ENCODE peak calls at places on chromosomes 12 and 14, in nine cellular contexts. X is natural killer cell treated with Interleukin-12 subunit alpha and Interleukin-12 subunit beta and Interleukin-15 and Interleukin-18, amount 100 ng/mL, for 72 hours; H is stimulated activated naive B cell treated with anti-CD40 and anti-IgM and Interleukin-4, amounts not matched to agents 10 μg/mL and 1 μg/mL and 100 μg/mL, for 72 hours; V is naive thymus-derived CD4-positive, alpha-beta T cell; A is gastroesophageal sphincter; E is HCT116; T is gastrocnemius medialis; N is left cardiac atrium; W is stimulated activated naive CD8-positive, alpha-beta T cell treated with anti-CD3 and anti-CD28 coated beads, Interleukin-15, amount 100 ng/mL, for 72 hours. C is an unnamed sample.

GRCh38 chr14:56221392-56222128 is 103.3 kb downstream of the PELI2 start:
- ATAC-seq in W (no peak), T (no peak), V (no peak), N (peak), H (no peak), A (no peak), E (no peak), X (no peak), C (no peak)

GRCh38 chr14:24315243-24315806 is 4.0 kb downstream of the LTB4R start:
- ATAC-seq in W (no peak), N (no peak), X (no peak), T (no peak), A (no peak), V (no peak), H (no peak), E (no peak), C (no peak)

GRCh38 chr14:56309198-56309597 is 191.0 kb downstream of the PELI2 start:
- ATAC-seq in H (no peak), A (no peak), X (no peak), N (no peak), E (no peak), T (no peak), V (no peak), W (no peak), C (no peak)

GRCh38 chr12:17361224-17361623 is 728.8 kb downstream of the RERGL start:
- ATAC-seq in A (no peak), T (no peak), W (no peak), E (no peak), V (no peak), X (no peak), N (no peak), H (no peak), C (no peak)

GRCh38 chr12:79512068-79512467 is 178.7 kb downstream of the PAWR start:
- ATAC-seq in T (no peak), N (no peak), H (no peak), E (peak), W (no peak), X (no peak), A (no peak), V (no peak), C (no peak)

GRCh38 chr14:36524874-36525745 is 5.1 kb upstream of the NKX2-1 start:
- ATAC-seq in V (no peak), N (no peak), A (no peak), E (peak), H (no peak), X (no peak), W (peak), T (peak), C (peak)

GRCh38 chr14:97390031-97390729 is 593.0 kb downstream of the VRK1 start:
- ATAC-seq in E (no peak), V (no peak), X (no peak), W (no peak), A (peak), H (no peak), N (peak), T (peak), C (no peak)

GRCh38 chr12:74999474-74999873 is 210.2 kb downstream of the KCNC2 start:
- ATAC-seq in N (no peak), V (no peak), X (no peak), H (no peak), W (no peak), A (no peak), T (no peak), E (no peak), C (no peak)

GRCh38 chr14:27040552-27040951 is 442.7 kb upstream of the NOVA1 start:
- ATAC-seq in E (no peak), W (no peak), V (no peak), N (peak), H (no peak), X (no peak), A (no peak), T (no peak), C (peak)

GRCh38 chr14:89187501-89187900 is 229.5 kb downstream of the FOXN3 start:
- ATAC-seq in A (no peak), W (no peak), T (no peak), V (no peak), N (no peak), E (no peak), H (no peak), X (no peak), C (no peak)

GRCh38 chr12:130633771-130634170 is 82.3 kb downstream of the RIMBP2 start:
- ATAC-seq in N (no peak), H (no peak), A (no peak), W (no peak), X (peak), V (no peak), T (peak), E (no peak), C (peak)

GRCh38 chr12:39617887-39618286 is 1.7 kb downstream of the ABCD2 start:
- ATAC-seq in W (no peak), A (no peak), T (no peak), H (no peak), X (no peak), N (no peak), V (no peak), E (no peak), C (no peak)

GRCh38 chr14:100898935-100899840 is 4.3 kb downstream of the RTL1 start:
- ATAC-seq in W (no peak), A (no peak), H (no peak), V (no peak), T (no peak), N (peak), X (no peak), E (no peak), C (no peak)

GRCh38 chr14:20468773-20469241 is 399 bp upstream of the PNP start:
- ATAC-seq in W (no peak), N (peak), V (no peak), X (no peak), E (peak), H (no peak), T (no peak), A (no peak), C (peak)

GRCh38 chr14:78297843-78298242 is 127.7 kb downstream of the NRXN3 start:
- ATAC-seq in X (no peak), V (no peak), W (no peak), N (no peak), A (no peak), T (no peak), E (no peak), H (no peak), C (no peak)

GRCh38 chr12:101064721-101065120 is 145.3 kb downstream of the SLC5A8 start:
- ATAC-seq in N (no peak), W (no peak), X (no peak), T (no peak), E (no peak), A (no peak), H (no peak), V (no peak), C (no peak)

GRCh38 chr12:132522586-132523380 is 32.8 kb downstream of the FBRSL1 start:
- ATAC-seq in W (no peak), X (no peak), A (no peak), E (no peak), H (no peak), N (no peak), V (no peak), T (no peak), C (no peak)

GRCh38 chr14:23186913-23187654 is 3.6 kb upstream of the SLC7A8 start:
- ATAC-seq in X (no peak), T (peak), W (peak), V (peak), E (peak), H (peak), A (peak), N (peak), C (peak)

GRCh38 chr12:46503637-46504036 is 131.1 kb upstream of the SLC38A2 start:
- ATAC-seq in A (no peak), H (no peak), W (no peak), T (no peak), E (no peak), X (no peak), N (no peak), V (no peak), C (no peak)

GRCh38 chr12:52148541-52149181 is 43.2 kb downstream of the KRT80 start:
- ATAC-seq in W (no peak), T (no peak), H (no peak), X (no peak), V (no peak), E (peak), N (peak), A (no peak), C (no peak)

GRCh38 chr12:16530268-16530865 is 75.6 kb downstream of the LMO3 start:
- ATAC-seq in E (no peak), W (no peak), V (no peak), T (no peak), X (no peak), H (no peak), A (no peak), N (no peak), C (no peak)

GRCh38 chr14:58488550-58488949 is 61.0 kb downstream of the KIAA0586 start:
- ATAC-seq in V (no peak), N (no peak), H (no peak), W (no peak), X (no peak), A (no peak), E (no peak), T (no peak), C (peak)

GRCh38 chr12:76921891-76922664 is 43.3 kb upstream of the CSRP2 start:
- ATAC-seq in W (no peak), A (no peak), H (no peak), V (no peak), E (no peak), X (no peak), N (no peak), T (peak), C (no peak)

GRCh38 chr12:2231011-2231595 is 178.3 kb downstream of the CACNA1C start:
- ATAC-seq in X (no peak), W (no peak), T (no peak), V (no peak), E (no peak), H (no peak), A (no peak), N (peak), C (no peak)

GRCh38 chr12:104877107-104877705 is 80.9 kb downstream of the SLC41A2 start:
- ATAC-seq in V (peak), T (peak), X (no peak), A (peak), W (no peak), N (peak), E (peak), H (peak), C (peak)

C was measured in SK-N-SH treated with all-trans-retinoic acid at 6 μM for 48 hours.